ENCODE peak calls at places on chromosomes 3 and 15, in seven cellular contexts. One of them, this sample, is unnamed.

GRCh38 chr3:159929894-159930235 is 58.8 kb upstream of the IL12A start:
- DNase-seq in spleen: no peak
- DNase-seq in astrocyte of the spinal cord: no peak
- DNase-seq in mucosa of descending colon: no peak
- DNase-seq in brain microvascular endothelial cell: no peak
- DNase-seq in dorsolateral prefrontal cortex: no peak
- DNase-seq in progenitor cell of endocrine pancreas: no peak
- DNase-seq in this sample: no peak

GRCh38 chr3:41991399-41991798 is 29.5 kb upstream of the ULK4 start:
- DNase-seq in spleen: no peak
- DNase-seq in astrocyte of the spinal cord: no peak
- DNase-seq in mucosa of descending colon: no peak
- DNase-seq in brain microvascular endothelial cell: no peak
- DNase-seq in dorsolateral prefrontal cortex: no peak
- DNase-seq in progenitor cell of endocrine pancreas: no peak
- DNase-seq in this sample: no peak

GRCh38 chr3:101809178-101810022 is 30.4 kb downstream of the NXPE3 start:
- DNase-seq in spleen: no peak
- DNase-seq in astrocyte of the spinal cord: peak
- DNase-seq in mucosa of descending colon: no peak
- DNase-seq in brain microvascular endothelial cell: peak
- DNase-seq in dorsolateral prefrontal cortex: no peak
- DNase-seq in progenitor cell of endocrine pancreas: no peak
- DNase-seq in this sample: peak

GRCh38 chr15:47439146-47439869 is 278.0 kb upstream of the SEMA6D start:
- DNase-seq in spleen: no peak
- DNase-seq in astrocyte of the spinal cord: peak
- DNase-seq in mucosa of descending colon: no peak
- DNase-seq in brain microvascular endothelial cell: peak
- DNase-seq in dorsolateral prefrontal cortex: no peak
- DNase-seq in progenitor cell of endocrine pancreas: no peak
- DNase-seq in this sample: no peak

GRCh38 chr3:9074079-9074478 is 110.8 kb upstream of the RAD18 start:
- DNase-seq in spleen: no peak
- DNase-seq in astrocyte of the spinal cord: no peak
- DNase-seq in mucosa of descending colon: no peak
- DNase-seq in brain microvascular endothelial cell: peak
- DNase-seq in dorsolateral prefrontal cortex: no peak
- DNase-seq in progenitor cell of endocrine pancreas: no peak
- DNase-seq in this sample: no peak

GRCh38 chr3:133404925-133405324 is 5.1 kb downstream of the BFSP2 start:
- DNase-seq in spleen: no peak
- DNase-seq in astrocyte of the spinal cord: no peak
- DNase-seq in mucosa of descending colon: no peak
- DNase-seq in brain microvascular endothelial cell: no peak
- DNase-seq in dorsolateral prefrontal cortex: no peak
- DNase-seq in progenitor cell of endocrine pancreas: no peak
- DNase-seq in this sample: no peak

GRCh38 chr3:45958333-45958791 is 15.1 kb downstream of the CXCR6 start:
- DNase-seq in spleen: no peak
- DNase-seq in astrocyte of the spinal cord: peak
- DNase-seq in mucosa of descending colon: no peak
- DNase-seq in brain microvascular endothelial cell: no peak
- DNase-seq in dorsolateral prefrontal cortex: no peak
- DNase-seq in progenitor cell of endocrine pancreas: no peak
- DNase-seq in this sample: no peak

GRCh38 chr3:156808025-156808424 is 18.1 kb upstream of the LEKR1 start:
- DNase-seq in spleen: no peak
- DNase-seq in astrocyte of the spinal cord: no peak
- DNase-seq in mucosa of descending colon: no peak
- DNase-seq in brain microvascular endothelial cell: no peak
- DNase-seq in dorsolateral prefrontal cortex: no peak
- DNase-seq in progenitor cell of endocrine pancreas: no peak
- DNase-seq in this sample: no peak

GRCh38 chr3:63323766-63324165 is 45.7 kb downstream of the SYNPR start:
- DNase-seq in spleen: no peak
- DNase-seq in astrocyte of the spinal cord: no peak
- DNase-seq in mucosa of descending colon: no peak
- DNase-seq in brain microvascular endothelial cell: no peak
- DNase-seq in dorsolateral prefrontal cortex: no peak
- DNase-seq in progenitor cell of endocrine pancreas: no peak
- DNase-seq in this sample: no peak

GRCh38 chr15:79724312-79724711 is 172.5 kb downstream of the MTHFS start:
- DNase-seq in spleen: no peak
- DNase-seq in astrocyte of the spinal cord: peak
- DNase-seq in mucosa of descending colon: no peak
- DNase-seq in brain microvascular endothelial cell: peak
- DNase-seq in dorsolateral prefrontal cortex: no peak
- DNase-seq in progenitor cell of endocrine pancreas: no peak
- DNase-seq in this sample: no peak

GRCh38 chr3:482479-482878 is 285.9 kb downstream of the CHL1 start:
- DNase-seq in spleen: no peak
- DNase-seq in astrocyte of the spinal cord: no peak
- DNase-seq in mucosa of descending colon: peak
- DNase-seq in brain microvascular endothelial cell: no peak
- DNase-seq in dorsolateral prefrontal cortex: no peak
- DNase-seq in progenitor cell of endocrine pancreas: no peak
- DNase-seq in this sample: no peak

GRCh38 chr15:78065284-78065872 is 12.1 kb downstream of the TBC1D2B start:
- DNase-seq in spleen: no peak
- DNase-seq in astrocyte of the spinal cord: peak
- DNase-seq in mucosa of descending colon: peak
- DNase-seq in brain microvascular endothelial cell: peak
- DNase-seq in dorsolateral prefrontal cortex: no peak
- DNase-seq in progenitor cell of endocrine pancreas: no peak
- DNase-seq in this sample: no peak

GRCh38 chr3:139121513-139122220 is 77.0 kb upstream of the PRR23C start:
- DNase-seq in spleen: no peak
- DNase-seq in astrocyte of the spinal cord: no peak
- DNase-seq in mucosa of descending colon: no peak
- DNase-seq in brain microvascular endothelial cell: peak
- DNase-seq in dorsolateral prefrontal cortex: no peak
- DNase-seq in progenitor cell of endocrine pancreas: no peak
- DNase-seq in this sample: no peak

GRCh38 chr3:101677436-101678286 is 729 bp upstream of the ZBTB11 start:
- DNase-seq in spleen: peak
- DNase-seq in astrocyte of the spinal cord: no peak
- DNase-seq in mucosa of descending colon: peak
- DNase-seq in brain microvascular endothelial cell: no peak
- DNase-seq in dorsolateral prefrontal cortex: no peak
- DNase-seq in progenitor cell of endocrine pancreas: no peak
- DNase-seq in this sample: no peak

GRCh38 chr3:194003128-194004057 is 132.6 kb upstream of the HES1 start:
- DNase-seq in spleen: peak
- DNase-seq in astrocyte of the spinal cord: peak
- DNase-seq in mucosa of descending colon: peak
- DNase-seq in brain microvascular endothelial cell: peak
- DNase-seq in dorsolateral prefrontal cortex: no peak
- DNase-seq in progenitor cell of endocrine pancreas: peak
- DNase-seq in this sample: peak

GRCh38 chr3:187165144-187165543 is 25.8 kb upstream of the RPL39L start:
- DNase-seq in spleen: no peak
- DNase-seq in astrocyte of the spinal cord: peak
- DNase-seq in mucosa of descending colon: no peak
- DNase-seq in brain microvascular endothelial cell: peak
- DNase-seq in dorsolateral prefrontal cortex: no peak
- DNase-seq in progenitor cell of endocrine pancreas: peak
- DNase-seq in this sample: peak

GRCh38 chr3:25344609-25345008 is 83.5 kb upstream of the RARB start:
- DNase-seq in spleen: no peak
- DNase-seq in astrocyte of the spinal cord: no peak
- DNase-seq in mucosa of descending colon: no peak
- DNase-seq in brain microvascular endothelial cell: no peak
- DNase-seq in dorsolateral prefrontal cortex: no peak
- DNase-seq in progenitor cell of endocrine pancreas: no peak
- DNase-seq in this sample: no peak
- TF ChIP-seq CTCF in spleen: no peak
- TF ChIP-seq CTCF in astrocyte of the spinal cord: no peak
- TF ChIP-seq CTCF in mucosa of descending colon: no peak
- TF ChIP-seq CTCF in brain microvascular endothelial cell: no peak
- TF ChIP-seq CTCF in dorsolateral prefrontal cortex: no peak
- TF ChIP-seq CTCF in progenitor cell of endocrine pancreas: no peak
- TF ChIP-seq CTCF in this sample: no peak

GRCh38 chr15:53128652-53129051 is 338.5 kb upstream of the ONECUT1 start:
- DNase-seq in spleen: no peak
- DNase-seq in astrocyte of the spinal cord: no peak
- DNase-seq in mucosa of descending colon: no peak
- DNase-seq in brain microvascular endothelial cell: no peak
- DNase-seq in dorsolateral prefrontal cortex: no peak
- DNase-seq in progenitor cell of endocrine pancreas: no peak
- DNase-seq in this sample: no peak

GRCh38 chr15:53126144-53126543 is 336.0 kb upstream of the ONECUT1 start:
- DNase-seq in spleen: no peak
- DNase-seq in astrocyte of the spinal cord: no peak
- DNase-seq in mucosa of descending colon: no peak
- DNase-seq in brain microvascular endothelial cell: no peak
- DNase-seq in dorsolateral prefrontal cortex: no peak
- DNase-seq in progenitor cell of endocrine pancreas: no peak
- DNase-seq in this sample: no peak

GRCh38 chr15:53133255-53133654 is 343.1 kb upstream of the ONECUT1 start:
- DNase-seq in spleen: no peak
- DNase-seq in astrocyte of the spinal cord: no peak
- DNase-seq in mucosa of descending colon: no peak
- DNase-seq in brain microvascular endothelial cell: no peak
- DNase-seq in dorsolateral prefrontal cortex: no peak
- DNase-seq in progenitor cell of endocrine pancreas: no peak
- DNase-seq in this sample: no peak

DNA sequence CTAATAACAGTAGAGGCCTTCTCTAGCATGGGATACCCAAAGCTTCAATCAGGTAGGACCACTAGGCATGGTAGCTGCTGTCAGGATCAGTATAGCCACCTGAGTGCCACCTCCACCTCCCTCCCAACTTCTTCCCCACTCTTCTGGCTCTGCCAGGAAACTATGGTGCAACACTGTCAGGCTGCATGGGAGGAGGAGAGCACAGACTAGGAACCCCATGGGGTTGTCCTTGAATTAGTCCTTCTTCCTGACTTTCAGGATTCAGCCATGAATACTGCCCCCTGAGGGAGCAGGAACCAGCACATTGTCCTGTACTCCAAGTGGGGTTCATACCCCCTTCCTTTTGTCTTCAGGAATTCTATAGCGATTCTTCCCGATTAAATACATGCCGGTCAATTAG is 340.8 kb upstream of the ONECUT1 start:
- DNase-seq in spleen: no peak
- DNase-seq in astrocyte of the spinal cord: no peak
- DNase-seq in mucosa of descending colon: no peak
- DNase-seq in brain microvascular endothelial cell: no peak
- DNase-seq in dorsolateral prefrontal cortex: no peak
- DNase-seq in progenitor cell of endocrine pancreas: no peak
- DNase-seq in this sample: no peak
- TF ChIP-seq CTCF in spleen: no peak
- TF ChIP-seq CTCF in astrocyte of the spinal cord: no peak
- TF ChIP-seq CTCF in mucosa of descending colon: no peak
- TF ChIP-seq CTCF in brain microvascular endothelial cell: no peak
- TF ChIP-seq CTCF in dorsolateral prefrontal cortex: no peak
- TF ChIP-seq CTCF in progenitor cell of endocrine pancreas: no peak
- TF ChIP-seq CTCF in this sample: no peak

DNA sequence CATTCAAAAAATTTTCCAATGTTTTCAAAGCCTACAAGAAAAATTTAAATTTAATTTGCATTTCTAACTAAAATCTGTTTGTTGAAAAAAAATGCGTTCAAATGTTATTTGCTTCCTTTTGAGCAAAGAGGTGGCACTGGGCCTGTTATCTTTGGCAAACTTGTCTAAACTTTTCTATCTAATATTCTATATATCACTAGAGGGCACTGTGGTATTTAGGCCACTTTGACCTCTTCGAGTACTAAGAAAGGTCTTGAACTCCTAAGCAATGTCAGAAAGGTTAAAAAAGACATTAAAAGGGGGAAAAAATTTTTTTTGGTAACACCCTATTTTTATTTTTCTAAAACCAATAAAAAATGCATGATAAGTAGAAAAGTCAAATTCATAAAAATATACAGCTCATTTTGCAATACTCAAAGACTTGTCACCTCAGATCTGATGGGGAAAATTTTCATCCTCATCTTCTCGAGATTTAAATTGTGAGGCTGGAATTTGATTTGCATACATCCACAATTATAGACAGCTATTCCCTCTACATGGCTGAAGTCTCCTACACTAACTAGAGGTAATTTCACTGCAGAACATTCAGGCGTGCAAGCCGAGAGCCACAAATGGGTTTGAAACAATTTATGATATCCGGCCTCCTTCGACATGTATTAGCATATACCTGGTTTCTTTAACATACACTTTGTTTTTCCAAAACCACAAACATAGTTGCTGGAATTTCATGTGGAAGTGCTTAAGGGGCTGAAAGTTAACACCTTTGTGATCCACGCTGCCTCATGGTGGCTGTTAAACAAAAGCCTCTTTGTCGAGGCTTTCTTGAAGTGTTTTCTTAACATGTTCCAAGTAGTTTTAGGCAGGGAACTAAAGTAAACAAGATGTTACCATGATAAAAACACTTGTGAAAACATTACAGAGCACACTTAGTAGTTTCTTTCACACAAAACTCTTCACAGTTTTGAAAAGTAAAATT is 576.4 kb downstream of the FOXP1 start:
- DNase-seq in spleen: no peak
- DNase-seq in astrocyte of the spinal cord: no peak
- DNase-seq in mucosa of descending colon: no peak
- DNase-seq in brain microvascular endothelial cell: no peak
- DNase-seq in dorsolateral prefrontal cortex: no peak
- DNase-seq in progenitor cell of endocrine pancreas: no peak
- DNase-seq in this sample: peak
- TF ChIP-seq CTCF in spleen: peak
- TF ChIP-seq CTCF in astrocyte of the spinal cord: no peak
- TF ChIP-seq CTCF in mucosa of descending colon: peak
- TF ChIP-seq CTCF in brain microvascular endothelial cell: peak
- TF ChIP-seq CTCF in dorsolateral prefrontal cortex: peak
- TF ChIP-seq CTCF in progenitor cell of endocrine pancreas: peak
- TF ChIP-seq CTCF in this sample: peak

GRCh38 chr3:177468816-177469590 is 271.7 kb upstream of the TBL1XR1 start:
- DNase-seq in spleen: no peak
- DNase-seq in astrocyte of the spinal cord: no peak
- DNase-seq in mucosa of descending colon: no peak
- DNase-seq in brain microvascular endothelial cell: peak
- DNase-seq in dorsolateral prefrontal cortex: no peak
- DNase-seq in progenitor cell of endocrine pancreas: no peak
- DNase-seq in this sample: no peak
- TF ChIP-seq CTCF in spleen: no peak
- TF ChIP-seq CTCF in astrocyte of the spinal cord: no peak
- TF ChIP-seq CTCF in mucosa of descending colon: no peak
- TF ChIP-seq CTCF in brain microvascular endothelial cell: no peak
- TF ChIP-seq CTCF in dorsolateral prefrontal cortex: no peak
- TF ChIP-seq CTCF in progenitor cell of endocrine pancreas: no peak
- TF ChIP-seq CTCF in this sample: no peak